ENCODE peak calls at places on chromosomes 5 and 9, in seven cellular contexts. One of them, this sample, is unnamed.

GRCh38 chr9:31030741-31031202 is 1353.7 kb upstream of the ACO1 start:
- DNase-seq in H9: peak
- DNase-seq in DMS 273 treated with DMSO at 0.1 percent for 48 hours: no peak
- DNase-seq in GM10248: no peak
- DNase-seq in left lobe of liver: no peak
- DNase-seq in heart left ventricle: no peak
- DNase-seq in activated CD8-positive, alpha-beta memory T cell treated with anti-CD3 and anti-CD28 coated beads for 24 hours: no peak
- DNase-seq in this sample: no peak

GRCh38 chr9:23829580-23830458 is 3.8 kb upstream of the ELAVL2 start:
- DNase-seq in H9: peak
- DNase-seq in DMS 273 treated with DMSO at 0.1 percent for 48 hours: no peak
- DNase-seq in GM10248: no peak
- DNase-seq in left lobe of liver: no peak
- DNase-seq in heart left ventricle: no peak
- DNase-seq in activated CD8-positive, alpha-beta memory T cell treated with anti-CD3 and anti-CD28 coated beads for 24 hours: no peak
- DNase-seq in this sample: no peak

GRCh38 chr5:9294793-9295465 is 250.9 kb downstream of the SEMA5A start:
- DNase-seq in H9: no peak
- DNase-seq in DMS 273 treated with DMSO at 0.1 percent for 48 hours: no peak
- DNase-seq in GM10248: no peak
- DNase-seq in left lobe of liver: no peak
- DNase-seq in heart left ventricle: no peak
- DNase-seq in activated CD8-positive, alpha-beta memory T cell treated with anti-CD3 and anti-CD28 coated beads for 24 hours: no peak
- DNase-seq in this sample: no peak

GRCh38 chr5:1488882-1489680 is 34.7 kb downstream of the LPCAT1 start:
- DNase-seq in H9: no peak
- DNase-seq in DMS 273 treated with DMSO at 0.1 percent for 48 hours: no peak
- DNase-seq in GM10248: peak
- DNase-seq in left lobe of liver: no peak
- DNase-seq in heart left ventricle: no peak
- DNase-seq in activated CD8-positive, alpha-beta memory T cell treated with anti-CD3 and anti-CD28 coated beads for 24 hours: peak
- DNase-seq in this sample: peak

GRCh38 chr5:181192337-181193046 is 12.5 kb downstream of the TRIM7 start:
- DNase-seq in H9: no peak
- DNase-seq in DMS 273 treated with DMSO at 0.1 percent for 48 hours: no peak
- DNase-seq in GM10248: no peak
- DNase-seq in left lobe of liver: no peak
- DNase-seq in heart left ventricle: no peak
- DNase-seq in activated CD8-positive, alpha-beta memory T cell treated with anti-CD3 and anti-CD28 coated beads for 24 hours: no peak
- DNase-seq in this sample: no peak

GRCh38 chr9:121626012-121626411 is 25.4 kb upstream of the DAB2IP start:
- DNase-seq in H9: no peak
- DNase-seq in DMS 273 treated with DMSO at 0.1 percent for 48 hours: no peak
- DNase-seq in GM10248: no peak
- DNase-seq in left lobe of liver: no peak
- DNase-seq in heart left ventricle: no peak
- DNase-seq in activated CD8-positive, alpha-beta memory T cell treated with anti-CD3 and anti-CD28 coated beads for 24 hours: no peak
- DNase-seq in this sample: no peak

GRCh38 chr5:111829701-111830100 is 72.7 kb upstream of the NREP start:
- DNase-seq in H9: no peak
- DNase-seq in DMS 273 treated with DMSO at 0.1 percent for 48 hours: no peak
- DNase-seq in GM10248: no peak
- DNase-seq in left lobe of liver: no peak
- DNase-seq in heart left ventricle: no peak
- DNase-seq in activated CD8-positive, alpha-beta memory T cell treated with anti-CD3 and anti-CD28 coated beads for 24 hours: no peak
- DNase-seq in this sample: no peak

GRCh38 chr5:133944263-133945230 is 23.9 kb downstream of the C5orf15 start:
- DNase-seq in H9: peak
- DNase-seq in DMS 273 treated with DMSO at 0.1 percent for 48 hours: peak
- DNase-seq in GM10248: peak
- DNase-seq in left lobe of liver: peak
- DNase-seq in heart left ventricle: peak
- DNase-seq in activated CD8-positive, alpha-beta memory T cell treated with anti-CD3 and anti-CD28 coated beads for 24 hours: peak
- DNase-seq in this sample: peak

GRCh38 chr5:72817639-72818266 is 1.3 kb downstream of the TNPO1 start:
- DNase-seq in H9: no peak
- DNase-seq in DMS 273 treated with DMSO at 0.1 percent for 48 hours: no peak
- DNase-seq in GM10248: no peak
- DNase-seq in left lobe of liver: no peak
- DNase-seq in heart left ventricle: no peak
- DNase-seq in activated CD8-positive, alpha-beta memory T cell treated with anti-CD3 and anti-CD28 coated beads for 24 hours: no peak
- DNase-seq in this sample: no peak

GRCh38 chr9:116425244-116425643 is 261.9 kb upstream of the TRIM32 start:
- DNase-seq in H9: no peak
- DNase-seq in DMS 273 treated with DMSO at 0.1 percent for 48 hours: no peak
- DNase-seq in GM10248: no peak
- DNase-seq in left lobe of liver: no peak
- DNase-seq in heart left ventricle: no peak
- DNase-seq in activated CD8-positive, alpha-beta memory T cell treated with anti-CD3 and anti-CD28 coated beads for 24 hours: no peak
- DNase-seq in this sample: no peak

GRCh38 chr5:96936431-96937221 is 746 bp downstream of the LNPEP start:
- DNase-seq in H9: peak
- DNase-seq in DMS 273 treated with DMSO at 0.1 percent for 48 hours: no peak
- DNase-seq in GM10248: peak
- DNase-seq in left lobe of liver: peak
- DNase-seq in heart left ventricle: peak
- DNase-seq in activated CD8-positive, alpha-beta memory T cell treated with anti-CD3 and anti-CD28 coated beads for 24 hours: peak
- DNase-seq in this sample: peak

GRCh38 chr5:141039517-141039916 is 11.7 kb upstream of the PCDHB1 start:
- DNase-seq in H9: no peak
- DNase-seq in DMS 273 treated with DMSO at 0.1 percent for 48 hours: no peak
- DNase-seq in GM10248: no peak
- DNase-seq in left lobe of liver: no peak
- DNase-seq in heart left ventricle: no peak
- DNase-seq in activated CD8-positive, alpha-beta memory T cell treated with anti-CD3 and anti-CD28 coated beads for 24 hours: no peak
- DNase-seq in this sample: no peak

GRCh38 chr9:5557606-5558587 is 47.6 kb downstream of the PDCD1LG2 start:
- DNase-seq in H9: no peak
- DNase-seq in DMS 273 treated with DMSO at 0.1 percent for 48 hours: no peak
- DNase-seq in GM10248: peak
- DNase-seq in left lobe of liver: no peak
- DNase-seq in heart left ventricle: peak
- DNase-seq in activated CD8-positive, alpha-beta memory T cell treated with anti-CD3 and anti-CD28 coated beads for 24 hours: peak
- DNase-seq in this sample: peak

GRCh38 chr5:6583049-6583880 is 49.6 kb downstream of the NSUN2 start:
- DNase-seq in H9: peak
- DNase-seq in DMS 273 treated with DMSO at 0.1 percent for 48 hours: no peak
- DNase-seq in GM10248: peak
- DNase-seq in left lobe of liver: peak
- DNase-seq in heart left ventricle: peak
- DNase-seq in activated CD8-positive, alpha-beta memory T cell treated with anti-CD3 and anti-CD28 coated beads for 24 hours: no peak
- DNase-seq in this sample: no peak

GRCh38 chr5:2757563-2758311 is 6.3 kb upstream of the IRX2 start:
- DNase-seq in H9: peak
- DNase-seq in DMS 273 treated with DMSO at 0.1 percent for 48 hours: no peak
- DNase-seq in GM10248: no peak
- DNase-seq in left lobe of liver: no peak
- DNase-seq in heart left ventricle: no peak
- DNase-seq in activated CD8-positive, alpha-beta memory T cell treated with anti-CD3 and anti-CD28 coated beads for 24 hours: no peak
- DNase-seq in this sample: no peak

GRCh38 chr9:100601216-100601615 is 23.3 kb downstream of the CAVIN4 start:
- DNase-seq in H9: peak
- DNase-seq in DMS 273 treated with DMSO at 0.1 percent for 48 hours: peak
- DNase-seq in GM10248: peak
- DNase-seq in left lobe of liver: no peak
- DNase-seq in heart left ventricle: no peak
- DNase-seq in activated CD8-positive, alpha-beta memory T cell treated with anti-CD3 and anti-CD28 coated beads for 24 hours: no peak
- DNase-seq in this sample: no peak

GRCh38 chr5:155489949-155490348 is 476.4 kb downstream of the KIF4B start:
- DNase-seq in H9: no peak
- DNase-seq in DMS 273 treated with DMSO at 0.1 percent for 48 hours: no peak
- DNase-seq in GM10248: no peak
- DNase-seq in left lobe of liver: no peak
- DNase-seq in heart left ventricle: no peak
- DNase-seq in activated CD8-positive, alpha-beta memory T cell treated with anti-CD3 and anti-CD28 coated beads for 24 hours: no peak
- DNase-seq in this sample: no peak

GRCh38 chr5:132000677-132001453 is 10.6 kb downstream of the ACSL6 start:
- DNase-seq in H9: no peak
- DNase-seq in DMS 273 treated with DMSO at 0.1 percent for 48 hours: no peak
- DNase-seq in GM10248: no peak
- DNase-seq in left lobe of liver: no peak
- DNase-seq in heart left ventricle: no peak
- DNase-seq in activated CD8-positive, alpha-beta memory T cell treated with anti-CD3 and anti-CD28 coated beads for 24 hours: no peak
- DNase-seq in this sample: no peak

GRCh38 chr5:142199388-142199787 is 90.8 kb downstream of the NDFIP1 start:
- DNase-seq in H9: no peak
- DNase-seq in DMS 273 treated with DMSO at 0.1 percent for 48 hours: no peak
- DNase-seq in GM10248: no peak
- DNase-seq in left lobe of liver: no peak
- DNase-seq in heart left ventricle: no peak
- DNase-seq in activated CD8-positive, alpha-beta memory T cell treated with anti-CD3 and anti-CD28 coated beads for 24 hours: no peak
- DNase-seq in this sample: no peak

GRCh38 chr9:38119570-38119969 is 50.5 kb upstream of the SHB start:
- DNase-seq in H9: no peak
- DNase-seq in DMS 273 treated with DMSO at 0.1 percent for 48 hours: no peak
- DNase-seq in GM10248: no peak
- DNase-seq in left lobe of liver: peak
- DNase-seq in heart left ventricle: no peak
- DNase-seq in activated CD8-positive, alpha-beta memory T cell treated with anti-CD3 and anti-CD28 coated beads for 24 hours: no peak
- DNase-seq in this sample: no peak

GRCh38 chr9:120066315-120066714 is 513.7 kb downstream of the CDK5RAP2 start:
- DNase-seq in H9: no peak
- DNase-seq in DMS 273 treated with DMSO at 0.1 percent for 48 hours: no peak
- DNase-seq in GM10248: no peak
- DNase-seq in left lobe of liver: no peak
- DNase-seq in heart left ventricle: no peak
- DNase-seq in activated CD8-positive, alpha-beta memory T cell treated with anti-CD3 and anti-CD28 coated beads for 24 hours: no peak
- DNase-seq in this sample: no peak

GRCh38 chr9:72721086-72721485 is 199.7 kb downstream of the TMC1 start:
- DNase-seq in H9: no peak
- DNase-seq in DMS 273 treated with DMSO at 0.1 percent for 48 hours: no peak
- DNase-seq in GM10248: no peak
- DNase-seq in left lobe of liver: no peak
- DNase-seq in heart left ventricle: no peak
- DNase-seq in activated CD8-positive, alpha-beta memory T cell treated with anti-CD3 and anti-CD28 coated beads for 24 hours: no peak
- DNase-seq in this sample: no peak

GRCh38 chr9:113654605-113655193 is 191.2 kb downstream of the RGS3 start:
- DNase-seq in H9: no peak
- DNase-seq in DMS 273 treated with DMSO at 0.1 percent for 48 hours: no peak
- DNase-seq in GM10248: no peak
- DNase-seq in left lobe of liver: no peak
- DNase-seq in heart left ventricle: peak
- DNase-seq in activated CD8-positive, alpha-beta memory T cell treated with anti-CD3 and anti-CD28 coated beads for 24 hours: no peak
- DNase-seq in this sample: no peak

GRCh38 chr9:132411091-132411508 is 1.1 kb downstream of the CFAP77 start:
- DNase-seq in H9: peak
- DNase-seq in DMS 273 treated with DMSO at 0.1 percent for 48 hours: peak
- DNase-seq in GM10248: peak
- DNase-seq in left lobe of liver: peak
- DNase-seq in heart left ventricle: peak
- DNase-seq in activated CD8-positive, alpha-beta memory T cell treated with anti-CD3 and anti-CD28 coated beads for 24 hours: peak
- DNase-seq in this sample: peak

GRCh38 chr9:90805006-90805993 is 3.7 kb downstream of the SYK start:
- DNase-seq in H9: no peak
- DNase-seq in DMS 273 treated with DMSO at 0.1 percent for 48 hours: peak
- DNase-seq in GM10248: no peak
- DNase-seq in left lobe of liver: no peak
- DNase-seq in heart left ventricle: no peak
- DNase-seq in activated CD8-positive, alpha-beta memory T cell treated with anti-CD3 and anti-CD28 coated beads for 24 hours: no peak
- DNase-seq in this sample: no peak

GRCh38 chr5:172797800-172798199 is 26.8 kb upstream of the DUSP1 start:
- DNase-seq in H9: no peak
- DNase-seq in DMS 273 treated with DMSO at 0.1 percent for 48 hours: no peak
- DNase-seq in GM10248: peak
- DNase-seq in left lobe of liver: no peak
- DNase-seq in heart left ventricle: no peak
- DNase-seq in activated CD8-positive, alpha-beta memory T cell treated with anti-CD3 and anti-CD28 coated beads for 24 hours: no peak
- DNase-seq in this sample: no peak

GRCh38 chr9:20683351-20684034 is 566 bp upstream of the FOCAD start:
- DNase-seq in H9: no peak
- DNase-seq in DMS 273 treated with DMSO at 0.1 percent for 48 hours: peak
- DNase-seq in GM10248: peak
- DNase-seq in left lobe of liver: peak
- DNase-seq in heart left ventricle: peak
- DNase-seq in activated CD8-positive, alpha-beta memory T cell treated with anti-CD3 and anti-CD28 coated beads for 24 hours: no peak
- DNase-seq in this sample: peak

GRCh38 chr5:33937700-33938506 is 1.7 kb downstream of the RXFP3 start:
- DNase-seq in H9: no peak
- DNase-seq in DMS 273 treated with DMSO at 0.1 percent for 48 hours: no peak
- DNase-seq in GM10248: no peak
- DNase-seq in left lobe of liver: no peak
- DNase-seq in heart left ventricle: no peak
- DNase-seq in activated CD8-positive, alpha-beta memory T cell treated with anti-CD3 and anti-CD28 coated beads for 24 hours: no peak
- DNase-seq in this sample: no peak

GRCh38 chr5:125575561-125576504 is 829.4 kb upstream of the ZNF608 start:
- DNase-seq in H9: peak
- DNase-seq in DMS 273 treated with DMSO at 0.1 percent for 48 hours: peak
- DNase-seq in GM10248: no peak
- DNase-seq in left lobe of liver: no peak
- DNase-seq in heart left ventricle: no peak
- DNase-seq in activated CD8-positive, alpha-beta memory T cell treated with anti-CD3 and anti-CD28 coated beads for 24 hours: no peak
- DNase-seq in this sample: no peak

GRCh38 chr5:153831976-153832375 is 206.7 kb downstream of the FAM114A2 start:
- DNase-seq in H9: no peak
- DNase-seq in DMS 273 treated with DMSO at 0.1 percent for 48 hours: peak
- DNase-seq in GM10248: peak
- DNase-seq in left lobe of liver: no peak
- DNase-seq in heart left ventricle: no peak
- DNase-seq in activated CD8-positive, alpha-beta memory T cell treated with anti-CD3 and anti-CD28 coated beads for 24 hours: no peak
- DNase-seq in this sample: no peak

GRCh38 chr9:129111143-129111761 is at the start of gene PTPA:
- DNase-seq in H9: peak
- DNase-seq in DMS 273 treated with DMSO at 0.1 percent for 48 hours: peak
- DNase-seq in GM10248: peak
- DNase-seq in left lobe of liver: peak
- DNase-seq in heart left ventricle: peak
- DNase-seq in activated CD8-positive, alpha-beta memory T cell treated with anti-CD3 and anti-CD28 coated beads for 24 hours: peak
- DNase-seq in this sample: peak

GRCh38 chr5:59785701-59786100 is 107.8 kb downstream of the PDE4D start:
- DNase-seq in H9: no peak
- DNase-seq in DMS 273 treated with DMSO at 0.1 percent for 48 hours: no peak
- DNase-seq in GM10248: no peak
- DNase-seq in left lobe of liver: no peak
- DNase-seq in heart left ventricle: no peak
- DNase-seq in activated CD8-positive, alpha-beta memory T cell treated with anti-CD3 and anti-CD28 coated beads for 24 hours: no peak
- DNase-seq in this sample: no peak

GRCh38 chr9:134139081-134139480 is 3.2 kb downstream of the WDR5 start:
- DNase-seq in H9: no peak
- DNase-seq in DMS 273 treated with DMSO at 0.1 percent for 48 hours: no peak
- DNase-seq in GM10248: no peak
- DNase-seq in left lobe of liver: no peak
- DNase-seq in heart left ventricle: no peak
- DNase-seq in activated CD8-positive, alpha-beta memory T cell treated with anti-CD3 and anti-CD28 coated beads for 24 hours: no peak
- DNase-seq in this sample: no peak